ENCODE peak calls at places on chromosomes 2 and 18, in four cellular contexts. V, F, Z and G are unnamed samples.

GRCh38 chr2:177296047-177296446 is 31.5 kb upstream of the NFE2L2 start:
- DNase-seq in V (no peak), F (no peak), Z (peak; percentile 46), G (no peak)

GRCh38 chr2:4291430-4291829 is 588.1 kb downstream of the DCDC2C start:
- DNase-seq in V (no peak), F (no peak), Z (no peak), G (no peak)

GRCh38 chr2:20015482-20016083 is 3.1 kb upstream of the MATN3 start:
- DNase-seq in V (no peak), F (no peak), Z (peak; percentile 78), G (no peak)

GRCh38 chr2:104982111-104982510 is 55.8 kb upstream of the MRPS9 start:
- DNase-seq in V (no peak), F (no peak), Z (no peak), G (no peak)

GRCh38 chr2:201517094-201517493 is 65.6 kb downstream of the STRADB start:
- DNase-seq in V (no peak), F (no peak), Z (no peak), G (peak; percentile 30)

GRCh38 chr2:165163771-165164170 is 40.1 kb downstream of the SCN3A start:
- DNase-seq in V (no peak), F (no peak), Z (no peak), G (no peak)

GRCh38 chr18:75489493-75490190 is 62.1 kb upstream of the SMIM21 start:
- DNase-seq in V (no peak), F (no peak), Z (peak; percentile 93), G (peak; percentile 87)

GRCh38 chr18:68267583-68267982 is 447.3 kb downstream of the TMX3 start:
- DNase-seq in V (no peak), F (no peak), Z (peak; percentile 46), G (peak; percentile 1)

GRCh38 chr2:48448274-48449061 is 81.5 kb upstream of the STON1 start:
- DNase-seq in V (no peak), F (no peak), Z (peak; percentile 93), G (peak; percentile 50)

DNA sequence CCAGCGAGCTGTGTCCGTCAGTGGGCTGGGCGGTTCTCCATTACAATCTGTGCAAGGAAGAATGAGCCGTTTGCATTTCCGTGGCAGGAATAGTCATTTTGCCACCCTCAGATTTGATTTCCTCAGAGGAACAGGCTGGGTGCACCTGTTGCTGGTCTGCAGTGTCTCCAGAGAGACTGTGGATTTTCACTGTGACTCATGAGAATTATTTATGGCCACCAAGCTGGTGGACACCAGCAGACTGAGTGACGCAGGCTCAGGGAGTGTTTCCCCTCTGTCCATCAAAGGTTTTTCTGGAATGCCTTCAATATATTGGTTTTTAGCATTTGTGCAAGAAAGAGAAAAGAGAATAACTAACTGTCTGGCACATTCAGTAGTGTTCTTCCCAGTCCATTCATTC is 39.7 kb downstream of the PRKCE start:
- DNase-seq in V (no peak), F (no peak), Z (no peak), G (no peak)
- H3K4me3 ChIP-seq in V (no peak overlapping the region), F (no peak overlapping the region), Z (no peak overlapping the region), G (no peak overlapping the region)

GRCh38 chr2:191620144-191620543 is 57.8 kb upstream of the NABP1 start:
- DNase-seq in V (no peak), F (no peak), Z (no peak), G (peak; percentile 86)

GRCh38 chr2:191618789-191619185 is 59.1 kb upstream of the NABP1 start:
- DNase-seq in V (no peak), F (no peak), Z (no peak), G (no peak)

GRCh38 chr2:191617589-191617988 is 60.3 kb upstream of the NABP1 start:
- DNase-seq in V (no peak), F (no peak), Z (no peak), G (no peak)

GRCh38 chr2:191614759-191615158 is 63.2 kb upstream of the NABP1 start:
- DNase-seq in V (no peak), F (no peak), Z (no peak), G (no peak)

DNA sequence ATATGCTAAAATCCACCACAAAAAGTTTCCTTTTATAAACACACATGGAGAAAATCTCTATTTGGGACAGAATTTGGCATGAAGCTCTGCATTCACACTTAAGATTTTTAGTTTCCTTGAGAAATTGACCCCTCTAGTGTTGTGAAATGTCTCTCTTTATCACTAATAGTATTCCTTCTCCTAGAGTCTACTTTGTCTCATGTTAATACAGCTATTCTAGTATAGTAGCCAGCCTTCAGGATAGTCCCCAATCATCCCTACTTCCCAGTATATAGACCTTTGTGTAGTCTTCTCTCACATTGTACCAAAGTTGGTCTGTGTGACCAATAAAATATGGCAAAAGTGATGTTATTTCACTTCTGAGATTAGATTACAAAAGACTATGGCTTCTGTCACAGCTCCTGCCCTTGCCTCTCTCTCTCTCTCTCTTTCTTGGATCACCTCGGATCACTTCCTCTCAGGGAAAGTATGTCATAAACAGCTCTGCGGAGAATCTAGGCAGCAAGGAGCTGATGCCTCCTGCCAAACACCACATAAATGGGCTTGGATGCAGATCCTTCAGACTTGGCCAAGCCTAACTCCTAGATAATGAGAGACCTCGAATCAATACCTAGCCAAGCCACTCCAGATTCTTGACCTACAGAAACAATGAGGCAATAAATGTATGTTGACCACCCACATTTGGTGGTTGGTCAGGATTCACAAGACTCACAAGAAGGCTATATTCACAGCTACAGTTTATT is 59.7 kb upstream of the NABP1 start:
- DNase-seq in V (no peak), F (no peak), Z (peak; percentile 37), G (peak; percentile 95)
- H3K4me1 ChIP-seq in V (no peaks in the 10 kb centered on the region), F (no peaks in the 10 kb centered on the region), Z (no peaks in the 10 kb centered on the region), G (peaks cover 69% of the 10 kb centered on the region)

DNA sequence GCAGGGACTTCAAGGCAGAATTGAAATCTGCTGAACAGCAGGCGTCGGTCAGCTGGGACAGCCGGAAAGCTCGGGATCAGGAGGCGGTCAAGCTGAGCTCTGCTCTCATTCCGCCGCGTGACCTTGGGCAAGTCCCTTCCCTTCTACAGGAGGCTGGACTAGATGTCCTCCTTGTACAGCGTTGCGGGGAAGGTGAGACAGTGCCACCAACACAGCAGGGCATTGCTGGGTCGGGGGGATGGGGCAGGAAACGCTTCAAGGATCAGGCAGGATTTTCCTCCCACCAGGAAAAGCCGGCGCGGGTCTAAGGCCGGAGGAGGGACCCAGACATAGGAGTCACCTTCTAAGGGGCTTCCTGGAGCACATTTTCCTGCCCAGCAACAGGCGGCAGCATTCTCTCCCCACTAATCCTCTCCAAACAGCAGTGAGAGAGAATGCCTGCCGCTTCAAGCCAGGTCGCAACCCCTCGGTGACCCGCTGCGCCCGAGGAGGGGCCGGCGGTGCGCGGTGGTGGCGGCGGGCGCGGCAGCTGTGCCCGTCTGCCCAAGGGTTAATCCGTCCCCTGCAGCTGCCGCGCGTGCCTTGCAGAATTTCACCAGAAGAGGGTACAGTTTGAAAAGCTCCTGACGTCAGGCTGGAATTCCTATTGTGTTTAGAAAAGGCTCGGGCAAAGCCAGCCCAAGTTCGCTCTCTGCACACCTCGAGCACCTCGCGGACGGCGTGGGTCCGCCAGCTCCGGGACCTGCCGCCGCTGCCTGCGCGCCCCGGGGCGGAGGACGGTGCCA is at the start of gene KCNF1:
- DNase-seq in V (no peak), F (peak; percentile 67), Z (peak; percentile 69), G (peak; percentile 68)
- H3K4me3 ChIP-seq in V (peak within 1 kb of the TSS; percentile 40), F (peak within 1 kb of the TSS; percentile 44), Z (peak within 1 kb of the TSS; percentile 49), G (peak within 1 kb of the TSS; percentile 38)

DNA sequence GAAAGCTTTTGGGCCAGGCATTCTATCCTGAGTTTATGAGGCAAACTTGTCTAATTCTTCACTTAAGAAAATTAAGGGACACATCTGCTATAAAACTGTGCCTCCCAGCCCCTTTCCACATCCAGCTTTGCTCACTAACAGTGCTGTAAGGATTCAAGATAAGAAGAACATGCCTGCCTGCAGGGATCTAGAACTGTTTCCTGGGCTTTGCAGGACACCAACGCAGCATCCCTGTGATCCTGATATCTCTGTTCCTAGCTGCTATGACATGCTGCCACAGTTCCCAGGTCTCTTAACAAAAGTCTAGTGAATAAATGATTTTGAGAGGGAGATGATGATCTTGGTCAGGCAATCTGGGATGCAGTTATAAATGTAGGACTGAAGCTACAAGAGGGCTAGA is 12.4 kb downstream of the B4GALT6 start:
- DNase-seq in V (no peak), F (no peak), Z (peak; percentile 25), G (no peak)
- H3K4me1 ChIP-seq in V (no peaks in the 10 kb centered on the region), F (peaks cover 4% of the 10 kb centered on the region), Z (peaks cover 11% of the 10 kb centered on the region), G (no peaks in the 10 kb centered on the region)

GRCh38 chr2:231640646-231641111 is 48.0 kb downstream of the TEX44 start:
- DNase-seq in V (peak; percentile 78), F (peak; percentile 86), Z (no peak), G (peak; percentile 73)

GRCh38 chr2:231640229-231640628 is 47.6 kb downstream of the TEX44 start:
- DNase-seq in V (no peak), F (no peak), Z (peak; percentile 38), G (peak; percentile 74)

GRCh38 chr2:231644426-231644825 is 51.8 kb downstream of the TEX44 start:
- DNase-seq in V (peak; percentile 63), F (no peak), Z (no peak), G (no peak)

GRCh38 chr2:231643494-231643888 is 50.8 kb downstream of the TEX44 start:
- DNase-seq in V (no peak), F (no peak), Z (no peak), G (no peak)

GRCh38 chr2:231642631-231643493 is 50.2 kb downstream of the TEX44 start:
- DNase-seq in V (peak; percentile 94), F (peak; percentile 94), Z (peak; percentile 87), G (peak; percentile 98)
- H3K4me3 ChIP-seq in V (peak overlapping the region; percentile 33), F (peak overlapping the region; percentile 19), Z (no peak overlapping the region), G (no peak overlapping the region)

GRCh38 chr2:57890462-57890861 is 156.1 kb upstream of the VRK2 start:
- DNase-seq in V (no peak), F (no peak), Z (no peak), G (no peak)

GRCh38 chr2:57890993-57891688 is 155.5 kb upstream of the VRK2 start:
- DNase-seq in V (no peak), F (no peak), Z (no peak), G (no peak)

GRCh38 chr2:57884281-57884680 is 162.3 kb upstream of the VRK2 start:
- DNase-seq in V (no peak), F (no peak), Z (no peak), G (no peak)

GRCh38 chr2:57886196-57886786 is 160.3 kb upstream of the VRK2 start:
- DNase-seq in V (no peak), F (no peak), Z (no peak), G (no peak)

DNA sequence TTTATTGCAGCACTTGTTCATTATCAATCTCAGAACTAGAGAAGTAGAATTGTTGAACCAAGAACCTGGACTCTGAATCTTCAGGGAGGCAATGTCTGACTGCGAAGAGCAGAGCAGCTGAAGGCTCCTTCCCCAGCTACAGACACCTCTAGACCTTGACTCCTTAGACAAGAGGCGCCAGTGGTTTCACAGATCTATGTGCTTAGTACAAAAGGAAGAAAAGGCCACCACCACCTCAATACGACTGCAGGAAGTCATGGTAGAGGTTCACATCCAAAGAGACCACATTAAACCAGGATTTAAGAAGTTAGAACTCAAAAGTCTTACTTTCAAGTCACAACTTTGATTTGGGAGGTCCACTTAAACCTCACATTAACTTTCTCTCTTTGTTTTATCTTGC is 158.1 kb upstream of the VRK2 start:
- DNase-seq in V (no peak), F (no peak), Z (no peak), G (no peak)
- H3K4me1 ChIP-seq in V (no peaks in the 10 kb centered on the region), F (no peaks in the 10 kb centered on the region), Z (no peaks in the 10 kb centered on the region), G (no peaks in the 10 kb centered on the region)

GRCh38 chr2:88698027-88698413 is 6.5 kb downstream of the RPIA start:
- DNase-seq in V (no peak), F (no peak), Z (no peak), G (no peak)

GRCh38 chr2:88694015-88694414 is 2.5 kb downstream of the RPIA start:
- DNase-seq in V (no peak), F (no peak), Z (no peak), G (no peak)

GRCh38 chr2:88697361-88698026 is 6.0 kb downstream of the RPIA start:
- DNase-seq in V (no peak), F (no peak), Z (no peak), G (peak; percentile 5)

GRCh38 chr2:88698498-88699233 is 7.2 kb downstream of the RPIA start:
- DNase-seq in V (no peak), F (no peak), Z (no peak), G (no peak)
- H3K4me3 ChIP-seq in V (no peak overlapping the region), F (no peak overlapping the region), Z (no peak overlapping the region), G (no peak overlapping the region)